ENCODE peak calls at places on chromosomes 5 and 9, in seven cellular contexts. C, K, N, G, J, M and L are unnamed samples.

GRCh38 chr9:120394058-120394669 is 185.8 kb downstream of the CDK5RAP2 start:
- DNase-seq in G (no peak), J (no peak), N (no peak), M (peak), K (no peak), C (peak), L (peak)

GRCh38 chr5:92969781-92970237 is 611.2 kb downstream of the NR2F1-AS1 start:
- DNase-seq in K (no peak), N (no peak), G (peak), C (no peak), J (no peak), M (no peak), L (no peak)

GRCh38 chr9:135815433-135816178 is 91.7 kb downstream of the CAMSAP1 start:
- DNase-seq in C (no peak), J (no peak), N (no peak), K (no peak), M (no peak), G (no peak), L (no peak)

GRCh38 chr9:36101916-36102741 is 34.4 kb upstream of the GLIPR2 start:
- DNase-seq in G (peak), M (no peak), J (no peak), K (no peak), N (no peak), C (peak), L (peak)

GRCh38 chr9:133290751-133291302 is 15.8 kb upstream of the ABO start:
- DNase-seq in J (no peak), N (no peak), G (no peak), C (no peak), K (no peak), M (no peak), L (no peak)

GRCh38 chr5:125536582-125536981 is 790.1 kb upstream of the ZNF608 start:
- DNase-seq in N (no peak), C (peak), K (no peak), J (no peak), M (no peak), G (no peak), L (no peak)

GRCh38 chr5:93580387-93581100 is 475 bp downstream of the NR2F1-AS1 start:
- DNase-seq in M (peak), C (peak), J (no peak), K (no peak), G (no peak), N (no peak), L (peak)

GRCh38 chr5:78472469-78473106 is 112.2 kb downstream of the SCAMP1 start:
- DNase-seq in K (no peak), M (no peak), C (peak), G (no peak), J (no peak), N (no peak), L (no peak)